ENCODE peak calls at places on chromosomes 5 and 9, in ten cellular contexts. K is suprapubic skin, D is cardiac muscle cell, G is astrocyte of the spinal cord, S is left ventricle myocardium inferior, X is fibroblast of lung, L is RWPE1, A is lower lobe of right lung, Y is astrocyte, F is Peyer's patch. Z is an unnamed sample.

GRCh38 chr5:37552770-37553719 is 173.9 kb downstream of the WDR70 start:
- DNase-seq in L (no peak), S (no peak), D (peak), A (no peak), Y (peak), F (no peak), K (no peak), X (peak), G (peak), Z (no peak)

GRCh38 chr9:117184173-117184572 is 230.7 kb downstream of the ASTN2 start:
- DNase-seq in S (no peak), F (no peak), D (no peak), X (no peak), G (no peak), A (no peak), K (no peak), Y (no peak), L (no peak), Z (no peak)

GRCh38 chr9:108489567-108489966 is 366.2 kb downstream of the ACTL7B start:
- DNase-seq in S (no peak), L (no peak), Y (no peak), A (no peak), X (no peak), K (no peak), G (no peak), F (no peak), D (no peak), Z (no peak)

GRCh38 chr5:115309751-115310370 is 13.4 kb upstream of the CCDC112 start:
- DNase-seq in G (peak), A (no peak), Y (peak), S (no peak), X (peak), K (no peak), F (no peak), L (peak), D (peak), Z (no peak)

GRCh38 chr5:138353550-138353893 is 1.0 kb downstream of the KDM3B start:
- DNase-seq in S (no peak), L (peak), F (no peak), Y (peak), X (no peak), K (no peak), D (no peak), A (no peak), G (no peak), Z (no peak)

GRCh38 chr5:103475629-103476240 is 86.9 kb downstream of the NUDT12 start:
- DNase-seq in X (peak), S (no peak), K (no peak), Y (peak), G (peak), F (no peak), A (no peak), L (peak), D (peak), Z (no peak)

GRCh38 chr5:159100022-159100927 is 559 bp upstream of the EBF1 start:
- DNase-seq in S (peak), K (peak), A (peak), L (peak), F (peak), G (peak), D (peak), Y (peak), X (peak), Z (peak)

GRCh38 chr5:10333154-10334006 is 20.1 kb upstream of the MARCHF6 start:
- DNase-seq in X (no peak), L (no peak), D (peak), S (peak), A (peak), Y (no peak), K (no peak), F (peak), G (no peak), Z (peak)

GRCh38 chr9:137502008-137502913 is 43.1 kb upstream of the NSMF start:
- DNase-seq in G (no peak), Y (no peak), K (no peak), L (peak), X (no peak), F (no peak), A (no peak), D (peak), S (no peak), Z (peak)

GRCh38 chr9:2017459-2018161 is 2.5 kb downstream of the SMARCA2 start:
- DNase-seq in F (peak), Y (peak), X (peak), G (peak), S (peak), D (peak), A (peak), L (peak), K (peak), Z (peak)

GRCh38 chr9:89757776-89758528 is 153.1 kb downstream of the GADD45G start:
- DNase-seq in Y (no peak), A (no peak), K (no peak), F (peak), G (no peak), S (no peak), L (no peak), X (no peak), D (no peak), Z (no peak)

GRCh38 chr5:149728303-149728702 is 1.8 kb upstream of the PPARGC1B start:
- DNase-seq in Y (peak), A (no peak), K (no peak), F (no peak), S (no peak), D (no peak), X (no peak), L (peak), G (peak), Z (no peak)

GRCh38 chr9:136714096-136714875 is 1.9 kb downstream of the DIPK1B start:
- DNase-seq in Y (no peak), X (no peak), K (no peak), D (no peak), L (no peak), A (no peak), F (no peak), G (no peak), S (peak), Z (no peak)

GRCh38 chr5:56025303-56025885 is 30.6 kb upstream of the IL6ST start:
- DNase-seq in L (no peak), A (no peak), F (no peak), X (no peak), Y (no peak), G (no peak), D (no peak), S (no peak), K (no peak), Z (no peak)

GRCh38 chr9:137816531-137817235 is 60.9 kb upstream of the CACNA1B start:
- DNase-seq in L (no peak), F (peak), X (no peak), Y (no peak), S (no peak), G (no peak), A (no peak), D (no peak), K (no peak), Z (no peak)

GRCh38 chr9:134519403-134520070 is 122.1 kb upstream of the COL5A1 start:
- DNase-seq in L (no peak), Y (no peak), F (no peak), A (no peak), X (no peak), G (no peak), D (no peak), S (no peak), K (no peak), Z (no peak)

GRCh38 chr9:124469011-124469832 is 19.0 kb downstream of the ADGRD2 start:
- DNase-seq in D (no peak), G (no peak), L (no peak), A (no peak), S (no peak), F (no peak), Y (no peak), X (no peak), K (no peak), Z (no peak)

GRCh38 chr5:34538026-34538672 is 118.0 kb upstream of the RAI14 start:
- DNase-seq in D (no peak), Y (no peak), X (no peak), F (no peak), S (no peak), G (no peak), A (no peak), L (no peak), K (no peak), Z (no peak)

GRCh38 chr9:99851028-99851822 is 29.5 kb downstream of the NR4A3 start:
- DNase-seq in L (no peak), K (no peak), A (no peak), G (no peak), S (no peak), F (no peak), Y (no peak), X (no peak), D (no peak), Z (no peak)

GRCh38 chr5:54087436-54087835 is 222.9 kb downstream of the ARL15 start:
- DNase-seq in Y (peak), G (peak), D (no peak), L (no peak), K (no peak), A (no peak), F (no peak), S (no peak), X (peak), Z (no peak)

GRCh38 chr5:32598997-32599549 is 13.7 kb downstream of the SUB1 start:
- DNase-seq in D (no peak), K (no peak), Y (no peak), G (no peak), X (no peak), F (no peak), L (no peak), A (no peak), S (no peak), Z (no peak)

GRCh38 chr5:167339205-167339604 is 952.2 kb upstream of the WWC1 start:
- DNase-seq in L (peak), Y (no peak), K (no peak), G (no peak), D (no peak), S (no peak), A (no peak), X (no peak), F (no peak), Z (no peak)

GRCh38 chr9:567746-568305 is 273.7 kb upstream of the DMRT1 start:
- DNase-seq in A (no peak), X (no peak), S (no peak), Y (no peak), K (no peak), L (no peak), D (no peak), G (no peak), F (no peak), Z (no peak)

GRCh38 chr9:35226685-35227084 is 64.9 kb downstream of the UNC13B start:
- DNase-seq in X (no peak), A (no peak), S (no peak), L (no peak), F (no peak), D (no peak), K (no peak), G (no peak), Y (no peak), Z (no peak)

GRCh38 chr5:52727568-52727967 is 60.1 kb upstream of the ITGA1 start:
- DNase-seq in L (peak), S (peak), F (no peak), A (no peak), K (no peak), D (no peak), G (peak), X (peak), Y (peak), Z (no peak)

GRCh38 chr9:77014597-77015263 is 4.7 kb upstream of the FOXB2 start:
- DNase-seq in D (no peak), A (no peak), F (no peak), K (no peak), L (no peak), G (no peak), Y (no peak), S (no peak), X (no peak), Z (peak)

GRCh38 chr5:36156619-36157018 is 4.7 kb downstream of the SKP2 start:
- DNase-seq in A (no peak), Y (peak), K (no peak), S (no peak), G (peak), F (no peak), X (no peak), L (peak), D (peak), Z (no peak)

GRCh38 chr5:82396871-82397514 is 118.8 kb upstream of the RPS23 start:
- DNase-seq in S (peak), K (peak), G (peak), F (no peak), Y (peak), A (peak), D (peak), X (peak), L (peak), Z (peak)

GRCh38 chr9:12462861-12463260 is 230.3 kb upstream of the TYRP1 start:
- DNase-seq in X (no peak), Y (no peak), A (no peak), F (no peak), G (no peak), S (no peak), L (no peak), D (no peak), K (no peak), Z (no peak)

GRCh38 chr5:36724429-36725332 is 118.3 kb downstream of the SLC1A3 start:
- DNase-seq in A (peak), D (no peak), L (peak), Y (no peak), X (no peak), F (peak), G (no peak), K (no peak), S (peak), Z (no peak)

GRCh38 chr9:127572961-127573727 is 38.9 kb upstream of the STXBP1 start:
- DNase-seq in D (no peak), K (no peak), G (peak), X (peak), F (no peak), Y (peak), L (no peak), S (no peak), A (no peak), Z (no peak)

GRCh38 chr5:2357309-2357708 is 394.2 kb downstream of the IRX2 start:
- DNase-seq in K (no peak), L (no peak), D (no peak), S (no peak), X (no peak), G (no peak), A (no peak), Y (no peak), F (no peak), Z (no peak)

GRCh38 chr9:118170032-118170955 is 466.1 kb downstream of the TLR4 start:
- DNase-seq in L (peak), Y (peak), X (no peak), F (no peak), G (peak), D (peak), A (no peak), S (no peak), K (no peak), Z (no peak)

GRCh38 chr9:90802534-90802933 is 915 bp downstream of the SYK start:
- DNase-seq in X (no peak), F (no peak), S (no peak), G (no peak), D (no peak), K (no peak), A (no peak), L (no peak), Y (no peak), Z (no peak)

GRCh38 chr5:133467712-133468463 is 144.5 kb downstream of the FSTL4 start:
- DNase-seq in L (no peak), Y (no peak), D (no peak), S (no peak), A (no peak), X (no peak), F (no peak), K (no peak), G (no peak), Z (no peak)

GRCh38 chr5:68252678-68253520 is 37.3 kb downstream of the PIK3R1 start:
- DNase-seq in G (peak), X (peak), A (no peak), L (peak), F (no peak), S (peak), Y (peak), K (peak), D (peak), Z (no peak)

GRCh38 chr5:33441241-33441844 is 578 bp downstream of the TARS1 start:
- DNase-seq in D (no peak), G (no peak), F (no peak), L (peak), K (no peak), X (peak), Y (peak), S (no peak), A (no peak), Z (no peak)

DNA sequence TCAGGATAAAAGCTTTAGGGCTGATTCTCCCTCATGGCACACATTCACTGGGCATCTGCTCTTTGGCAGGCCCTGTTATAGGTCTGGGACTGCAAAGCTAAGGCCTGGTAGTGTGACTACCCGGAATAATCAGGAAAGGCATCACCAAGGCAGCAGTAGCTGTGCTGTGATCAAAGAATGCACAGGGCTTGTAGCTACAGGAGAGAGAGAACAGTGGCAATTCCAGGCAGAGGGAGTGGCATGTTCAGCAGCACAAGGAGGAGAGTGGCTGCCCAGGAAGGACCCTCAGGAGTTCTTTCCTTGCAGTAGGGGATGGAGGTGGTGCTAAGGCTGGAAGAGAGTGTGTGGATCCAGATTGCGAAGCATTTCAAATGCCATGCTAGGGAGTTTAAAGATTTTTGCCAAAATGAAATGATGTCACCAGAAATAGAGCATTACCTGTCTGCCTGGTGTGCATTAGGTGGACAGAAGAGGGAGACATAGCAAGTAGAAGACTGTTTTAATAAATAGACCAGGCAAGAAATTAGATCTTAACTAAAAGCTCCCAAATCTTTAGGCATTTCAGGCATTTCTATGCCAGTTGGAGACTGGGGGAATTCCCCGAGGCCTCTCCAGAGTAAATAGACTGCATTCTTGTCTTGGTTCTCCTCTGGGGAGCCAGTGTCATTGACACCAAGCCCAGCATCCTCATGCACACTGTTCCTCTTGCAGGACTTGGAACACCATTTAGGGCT is 69.1 kb downstream of the GPR21 start:
- DNase-seq in F (no peak), Y (peak), S (no peak), K (no peak), L (no peak), A (no peak), D (no peak), X (no peak), G (no peak), Z (no peak)
- TF ChIP-seq CTCF in F (peak), Y (peak), S (peak), K (no peak), L (no peak), A (peak), D (peak), X (peak), G (peak), Z (peak)

GRCh38 chr9:86891091-86891490 is 56.2 kb downstream of the GAS1 start:
- DNase-seq in X (no peak), G (no peak), D (no peak), A (no peak), S (no peak), Y (no peak), F (no peak), L (no peak), K (no peak), Z (no peak)

GRCh38 chr9:86891886-86892437 is 55.3 kb downstream of the GAS1 start:
- DNase-seq in D (no peak), S (no peak), G (no peak), F (no peak), L (no peak), Y (no peak), X (peak), A (no peak), K (no peak), Z (no peak)

GRCh38 chr9:86892576-86892975 is 54.7 kb downstream of the GAS1 start:
- DNase-seq in A (no peak), L (peak), X (no peak), F (no peak), K (no peak), D (no peak), G (no peak), S (no peak), Y (no peak), Z (no peak)

GRCh38 chr9:86893811-86894490 is 53.4 kb downstream of the GAS1 start:
- DNase-seq in X (no peak), L (no peak), F (no peak), A (no peak), G (no peak), D (no peak), K (no peak), Y (no peak), S (no peak), Z (no peak)
- TF ChIP-seq CTCF in X (no peak), L (no peak), F (no peak), A (no peak), G (peak), D (peak), K (no peak), Y (no peak), S (no peak), Z (no peak)

GRCh38 chr5:63121471-63121870 is 542.9 kb downstream of the LRRC70 start:
- DNase-seq in G (no peak), K (no peak), F (no peak), X (no peak), A (no peak), Y (peak), D (no peak), L (no peak), S (no peak), Z (no peak)

GRCh38 chr5:63127054-63127453 is 548.4 kb downstream of the LRRC70 start:
- DNase-seq in F (no peak), Y (peak), L (peak), G (peak), X (peak), A (no peak), K (no peak), S (no peak), D (no peak), Z (no peak)

GRCh38 chr5:63125392-63125791 is 546.8 kb downstream of the LRRC70 start:
- DNase-seq in D (no peak), G (no peak), F (no peak), L (no peak), S (no peak), A (no peak), X (no peak), K (no peak), Y (no peak), Z (no peak)

GRCh38 chr5:63128018-63128417 is 549.4 kb downstream of the LRRC70 start:
- DNase-seq in G (no peak), L (no peak), S (no peak), Y (no peak), A (no peak), K (no peak), X (no peak), D (no peak), F (no peak), Z (no peak)

DNA sequence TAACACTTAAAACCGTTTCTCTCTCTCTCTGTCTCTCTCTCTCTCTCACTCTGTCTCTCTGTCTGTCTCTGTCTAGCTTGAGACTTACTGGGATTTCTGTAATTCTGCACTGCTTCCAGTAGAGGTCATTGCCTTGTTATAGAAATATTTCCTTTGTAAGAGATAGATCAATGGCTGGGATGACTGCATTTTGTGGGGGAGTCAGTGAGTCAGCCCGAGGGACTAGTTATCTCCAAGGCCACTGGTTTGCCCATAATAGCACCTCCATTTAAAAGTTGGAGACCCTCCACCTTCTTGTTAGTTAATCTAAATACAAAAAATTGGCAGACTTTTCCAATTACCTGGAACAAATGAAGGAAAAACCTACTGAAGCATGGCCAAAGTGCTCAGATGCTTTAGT is 547.2 kb downstream of the LRRC70 start:
- DNase-seq in D (peak), K (no peak), X (peak), S (no peak), G (peak), F (no peak), A (no peak), L (peak), Y (peak), Z (no peak)
- TF ChIP-seq CTCF in D (peak), K (no peak), X (peak), S (peak), G (peak), F (no peak), A (peak), L (peak), Y (peak), Z (peak)

GRCh38 chr5:66498791-66499207 is 97.4 kb upstream of the MAST4 start:
- DNase-seq in X (peak), D (no peak), G (no peak), K (no peak), F (no peak), A (no peak), Y (peak), S (no peak), L (peak), Z (no peak)
- TF ChIP-seq CTCF in X (no peak), D (peak), G (no peak), K (no peak), F (no peak), A (no peak), Y (peak), S (peak), L (no peak), Z (peak)